ENCODE peak calls at places on chromosomes 13 and 19, in seven cellular contexts. D is NCI-H1436 treated with DMSO at 0.1 percent for 48 hours, Q is AG08395, T is HT-29, M is cardiac muscle cell, P is T-helper 9 cell, H is fibroblast of pulmonary artery. L is an unnamed sample.

GRCh38 chr19:43465468-43466120 is at the start of gene LYPD3:
- DNase-seq in Q (peak; percentile 46), M (no peak), P (no peak), D (no peak), H (peak; percentile 30), T (peak; percentile 45), L (no peak)

GRCh38 chr13:74132768-74133656 is 1.2 kb downstream of the KLF12 start:
- DNase-seq in P (peak; percentile 26), Q (peak; percentile 9), H (peak; percentile 62), D (no peak), M (peak; percentile 62), T (no peak), L (peak; percentile 52)

GRCh38 chr13:92175330-92175729 is 776.9 kb downstream of the GPC5 start:
- DNase-seq in M (peak; percentile 63), P (no peak), Q (peak; percentile 5), H (peak; percentile 87), T (peak; percentile 43), D (no peak), L (peak; percentile 27)

GRCh38 chr19:38155453-38155852 is 68.6 kb downstream of the DPF1 start:
- DNase-seq in T (no peak), P (no peak), M (no peak), H (peak; percentile 35), Q (no peak), D (no peak), L (no peak)

GRCh38 chr19:18161691-18162039 is 8.7 kb downstream of the PIK3R2 start:
- DNase-seq in D (no peak), P (no peak), Q (no peak), T (no peak), M (no peak), H (no peak), L (no peak)

GRCh38 chr13:77053192-77053591 is 26.2 kb upstream of the FBXL3 start:
- DNase-seq in H (no peak), P (no peak), T (no peak), M (no peak), Q (no peak), D (no peak), L (no peak)

GRCh38 chr13:63206431-63206830 is 1790.8 kb upstream of the PCDH20 start:
- DNase-seq in T (no peak), P (no peak), H (peak; percentile 14), M (no peak), Q (no peak), D (no peak), L (no peak)

GRCh38 chr19:29812080-29812880 is 489 bp downstream of the CCNE1 start:
- DNase-seq in P (peak; percentile 16), M (peak; percentile 28), D (no peak), H (no peak), Q (no peak), T (peak; percentile 13), L (peak; percentile 59)

GRCh38 chr13:100600461-100600860 is 11.9 kb upstream of the GGACT start:
- DNase-seq in M (no peak), D (no peak), T (no peak), H (no peak), Q (no peak), P (no peak), L (no peak)

GRCh38 chr19:35641515-35642151 is at the start of gene ETV2:
- DNase-seq in H (peak; percentile 63), D (no peak), T (no peak), M (peak; percentile 24), P (peak; percentile 21), Q (no peak), L (no peak)

GRCh38 chr13:45242524-45242923 is 41.7 kb upstream of the KCTD4 start:
- DNase-seq in P (no peak), Q (no peak), T (no peak), D (no peak), M (no peak), H (no peak), L (no peak)

GRCh38 chr13:113642563-113642962 is 15.4 kb downstream of the ATP4B start:
- DNase-seq in D (no peak), T (no peak), P (no peak), H (no peak), Q (no peak), M (no peak), L (no peak)

GRCh38 chr13:40605573-40605972 is 60.9 kb downstream of the FOXO1 start:
- DNase-seq in H (no peak), M (no peak), D (no peak), T (no peak), Q (no peak), P (no peak), L (no peak)